ENCODE peak calls at places on chromosomes 16 and 17, in four cellular contexts. S, N, I and B are unnamed samples.

GRCh38 chr17:6079155-6079554 is 9.0 kb downstream of the WSCD1 start:
- DNase-seq in S (no peak), N (no peak), I (no peak), B (no peak)

GRCh38 chr16:49216593-49216992 is 65.0 kb downstream of the CBLN1 start:
- DNase-seq in S (no peak), N (no peak), I (no peak), B (no peak)

GRCh38 chr16:85990861-85991301 is 91.9 kb downstream of the IRF8 start:
- DNase-seq in S (no peak), N (no peak), I (no peak), B (peak; percentile 68)

GRCh38 chr17:49292901-49293300 is 62.3 kb upstream of the PHOSPHO1 start:
- DNase-seq in S (no peak), N (no peak), I (no peak), B (no peak)

GRCh38 chr16:68090526-68090925 is 5.4 kb downstream of the NFATC3 start:
- DNase-seq in S (no peak), N (no peak), I (no peak), B (no peak)

GRCh38 chr16:2686912-2687507 is 4.7 kb downstream of the KCTD5 start:
- DNase-seq in S (peak; percentile 8), N (no peak), I (no peak), B (peak; percentile 34)

GRCh38 chr16:68037820-68038597 is 14.9 kb downstream of the DUS2 start:
- DNase-seq in S (no peak), N (no peak), I (no peak), B (peak; percentile 21)

GRCh38 chr16:35598696-35599332 is 2139.4 kb downstream of the TP53TG3F start:
- DNase-seq in S (no peak), N (no peak), I (no peak), B (no peak)

GRCh38 chr17:21573961-21574610 is 118.2 kb upstream of the KCNJ18 start:
- DNase-seq in S (no peak), N (no peak), I (no peak), B (no peak)

GRCh38 chr17:2085648-2085949 is 30.7 kb downstream of the HIC1 start:
- DNase-seq in S (no peak), N (no peak), I (no peak), B (no peak)

GRCh38 chr16:31138621-31139578 is 3.4 kb upstream of the PRSS8 start:
- DNase-seq in S (no peak), N (peak; percentile 41), I (peak; percentile 70), B (no peak)

GRCh38 chr17:33572615-33573014 is 279.5 kb upstream of the ASIC2 start:
- DNase-seq in S (no peak), N (no peak), I (no peak), B (no peak)

GRCh38 chr16:57571098-57571497 is 28.7 kb downstream of the ADGRG5 start:
- DNase-seq in S (no peak), N (no peak), I (no peak), B (no peak)

DNA sequence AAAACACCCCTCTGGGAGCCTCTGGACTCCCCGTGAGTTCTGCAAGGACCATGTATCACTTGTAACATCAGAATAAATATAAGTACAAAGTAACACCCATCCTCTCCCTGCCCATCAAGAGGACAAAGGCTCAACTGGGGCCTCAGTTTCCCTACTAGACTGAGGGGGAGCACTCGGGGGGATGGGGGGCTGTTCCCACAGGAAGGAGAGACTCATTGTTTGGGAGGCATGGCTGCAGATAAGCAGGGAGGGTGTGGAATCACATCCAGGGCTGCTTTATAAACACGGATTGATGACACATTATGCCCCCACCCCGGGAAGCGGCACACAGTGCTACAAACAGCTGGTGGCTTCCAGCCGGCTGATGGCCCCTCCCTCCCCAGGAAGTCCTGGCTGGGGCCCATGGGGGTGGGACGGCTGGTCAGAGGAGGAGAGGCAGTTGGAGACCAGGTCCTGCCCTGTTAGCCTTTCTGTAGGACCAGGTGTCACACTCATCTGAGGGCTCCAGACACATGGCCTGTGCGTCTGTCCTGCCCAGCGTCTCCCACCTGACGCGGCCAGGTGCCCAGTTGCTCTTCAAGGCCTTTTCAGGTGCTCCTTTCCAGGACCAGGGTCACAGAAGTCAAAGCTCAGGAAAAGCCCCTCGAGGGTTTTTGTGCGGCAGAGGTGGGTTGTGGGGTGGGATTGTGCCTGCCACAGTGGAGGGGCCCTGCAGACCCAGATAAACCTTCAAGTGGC is 1.3 kb upstream of the MPG start:
- DNase-seq in S (peak; percentile 86), N (peak; percentile 66), I (no peak), B (no peak)
- TF ChIP-seq POLR2AphosphoS5 in S (no peak), N (no peak), I (no peak), B (no peak)

GRCh38 chr17:73576556-73576955 is 67.7 kb downstream of the SDK2 start:
- DNase-seq in S (no peak), N (no peak), I (no peak), B (no peak)
- TF ChIP-seq BRCA1 in S (no peak), N (no peak), I (no peak), B (no peak)

GRCh38 chr17:44531019-44531418 is 26.3 kb upstream of the FZD2 start:
- DNase-seq in S (no peak), N (no peak), I (no peak), B (no peak)

GRCh38 chr17:44527954-44528353 is 24.7 kb upstream of the GPATCH8 start:
- DNase-seq in S (no peak), N (no peak), I (no peak), B (no peak)

GRCh38 chr17:44536090-44536960 is 21.0 kb upstream of the FZD2 start:
- DNase-seq in S (no peak), N (no peak), I (no peak), B (no peak)

GRCh38 chr17:44529864-44530263 is 26.7 kb upstream of the GPATCH8 start:
- DNase-seq in S (no peak), N (no peak), I (no peak), B (no peak)

DNA sequence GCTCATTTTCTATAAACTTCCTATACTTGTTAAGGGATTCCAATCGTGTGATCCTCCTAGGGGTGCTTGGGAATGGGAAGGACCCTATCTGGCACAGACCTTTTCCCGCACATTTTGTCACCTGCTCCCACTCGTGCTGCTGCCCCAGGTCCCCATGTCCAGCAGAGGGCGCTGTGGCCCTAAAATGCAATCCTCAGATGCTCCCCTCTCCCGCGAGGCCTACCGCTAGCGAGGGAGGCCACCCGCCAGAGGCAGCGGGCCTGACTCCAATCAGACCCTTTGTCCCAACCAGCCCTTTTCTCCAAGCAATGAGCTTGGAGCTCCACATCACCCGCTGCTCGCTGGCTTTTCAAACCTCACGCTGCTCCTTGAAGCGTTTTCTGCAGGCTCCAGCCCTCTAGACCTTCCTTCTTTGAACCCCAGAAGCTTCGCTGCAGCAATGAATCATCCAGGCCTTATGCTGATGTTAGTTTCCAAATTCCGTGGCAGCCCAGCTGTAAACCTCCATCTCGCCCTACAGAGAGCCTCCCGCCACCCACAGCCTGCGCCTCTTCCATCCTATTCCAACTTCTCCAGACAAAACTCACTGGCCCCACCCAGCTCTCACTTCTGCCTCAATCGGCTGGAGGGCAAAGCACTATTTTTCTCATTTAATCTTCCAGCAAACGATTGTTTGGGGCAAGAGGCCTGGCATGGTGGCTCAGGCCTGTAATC is 23.6 kb upstream of the FZD2 start:
- DNase-seq in S (peak; percentile 92), N (peak; percentile 81), I (peak; percentile 97), B (no peak)
- TF ChIP-seq POLR2AphosphoS5 in S (no peak), N (no peak), I (no peak), B (no peak)

DNA sequence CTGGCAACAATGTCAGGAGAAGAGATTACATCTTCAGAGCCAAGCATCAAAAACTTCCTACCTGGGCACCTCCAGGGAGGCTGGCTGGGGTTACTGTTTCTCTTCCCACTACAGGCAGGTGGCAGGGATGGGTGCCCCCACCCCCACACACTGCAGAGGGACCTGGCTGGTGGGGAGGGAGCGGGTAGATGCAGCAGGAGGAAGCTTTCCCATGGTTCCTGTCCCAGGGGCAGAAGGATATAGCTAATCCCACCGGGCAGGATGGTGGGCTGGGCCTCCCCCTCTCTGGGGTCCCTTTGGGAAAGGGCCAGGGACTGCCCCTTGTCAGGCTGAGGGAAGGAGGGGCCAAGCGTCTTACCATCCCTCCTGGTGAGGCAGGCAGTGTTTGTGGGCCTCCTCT is 16.7 kb upstream of the MTMR4 start:
- DNase-seq in S (no peak), N (no peak), I (peak; percentile 62), B (no peak)
- TF ChIP-seq BRCA1 in S (no peak), N (no peak), I (no peak), B (no peak)

DNA sequence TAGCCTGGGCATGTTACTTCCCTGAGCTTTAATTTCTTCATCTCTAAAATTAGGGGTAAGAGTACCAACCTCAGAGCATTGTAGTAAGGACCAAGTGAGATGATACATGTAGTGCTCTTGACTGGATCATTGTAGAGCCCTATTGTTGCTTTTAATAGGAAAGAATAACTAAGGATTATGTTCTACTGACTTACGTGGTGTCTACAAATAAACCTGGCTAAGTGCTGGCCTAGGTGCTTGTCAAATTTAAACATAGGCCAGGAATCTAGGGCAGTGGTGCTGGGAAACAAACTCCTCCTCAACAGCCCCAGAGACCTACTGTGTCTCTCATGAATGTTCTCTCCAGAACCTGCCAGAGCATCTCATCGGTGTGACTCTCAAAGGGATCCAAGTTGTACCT is 69.4 kb downstream of the ABCC12 start:
- DNase-seq in S (no peak), N (no peak), I (no peak), B (no peak)
- TF ChIP-seq POLR2AphosphoS5 in S (no peak), N (no peak), I (no peak), B (no peak)

DNA sequence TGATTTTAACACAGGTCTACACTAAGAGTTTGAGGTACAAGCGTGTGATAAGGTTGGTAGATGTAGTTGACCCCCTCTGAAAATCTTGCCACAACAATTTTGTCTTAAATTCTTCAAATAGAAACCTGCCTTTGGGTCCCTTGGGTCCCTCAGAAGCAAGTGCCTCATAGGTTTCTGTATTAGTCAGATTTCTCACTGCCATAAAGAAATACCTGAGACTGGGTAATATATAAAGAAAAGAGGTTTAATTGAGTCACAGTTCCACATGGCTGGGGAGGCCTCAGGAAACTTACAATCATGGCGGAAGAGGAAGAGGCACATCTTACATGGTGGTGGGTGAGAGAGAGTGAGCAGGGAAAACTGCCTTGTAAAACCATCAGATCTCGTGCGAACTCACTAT is 301.2 kb downstream of the MAP2K6 start:
- DNase-seq in S (no peak), N (no peak), I (no peak), B (no peak)
- TF ChIP-seq BRCA1 in S (no peak), N (no peak), I (no peak), B (no peak)

GRCh38 chr17:77666881-77667395 is 291.6 kb upstream of the TNRC6C start:
- DNase-seq in S (no peak), N (no peak), I (no peak), B (no peak)

GRCh38 chr17:77665833-77666232 is 292.7 kb upstream of the TNRC6C start:
- DNase-seq in S (no peak), N (no peak), I (no peak), B (no peak)

GRCh38 chr17:77666480-77666879 is 292.0 kb upstream of the TNRC6C start:
- DNase-seq in S (no peak), N (no peak), I (no peak), B (no peak)

GRCh38 chr17:77668518-77668917 is 290.0 kb upstream of the TNRC6C start:
- DNase-seq in S (no peak), N (no peak), I (no peak), B (no peak)

GRCh38 chr17:77667478-77667877 is 291.0 kb upstream of the TNRC6C start:
- DNase-seq in S (no peak), N (no peak), I (no peak), B (no peak)
- TF ChIP-seq POLR2AphosphoS5 in S (no peak), N (no peak), I (no peak), B (no peak)

GRCh38 chr17:77424585-77425344 is 284.0 kb downstream of the SEC14L1 start:
- DNase-seq in S (peak; percentile 49), N (no peak), I (no peak), B (no peak)
- TF ChIP-seq BRCA1 in S (no peak), N (no peak), I (no peak), B (no peak)